ENCODE peak calls at places on chromosomes 1 and 21, in four cellular contexts. X is cardiac fibroblast, T is COR-L47, E is ecto neural progenitor cell. O is an unnamed sample.

GRCh38 chr21:21624674-21625073 is 626.5 kb downstream of the NCAM2 start:
- DNase-seq in T (no peak), X (peak), E (no peak), O (no peak)

GRCh38 chr1:16607433-16607851 is 5.9 kb downstream of the NBPF1 start:
- DNase-seq in E (peak), T (no peak), X (no peak), O (no peak)

GRCh38 chr1:903721-904270 is 19.9 kb upstream of the SAMD11 start:
- DNase-seq in T (no peak), X (no peak), E (peak), O (no peak)

GRCh38 chr1:175889044-175889443 is 145.6 kb upstream of the TNR start:
- DNase-seq in E (no peak), X (peak), T (no peak), O (no peak)

GRCh38 chr1:197776348-197777082 is 1.2 kb upstream of the DENND1B start:
- DNase-seq in X (peak), T (no peak), E (no peak), O (no peak)

GRCh38 chr1:19643602-19644419 is at the start of gene NBL1:
- DNase-seq in T (no peak), X (peak), E (no peak), O (peak)

GRCh38 chr1:60487953-60488352 is 414.4 kb upstream of the C1orf87 start:
- DNase-seq in X (no peak), E (no peak), T (no peak), O (no peak)

GRCh38 chr1:4127595-4128140 is 227.6 kb upstream of the C1orf174 start:
- DNase-seq in X (no peak), T (no peak), E (no peak), O (no peak)

GRCh38 chr1:224183591-224184312 is 712 bp downstream of the DEGS1 start:
- DNase-seq in T (peak), E (peak), X (peak), O (peak)

GRCh38 chr1:210822897-210823296 is 311.1 kb downstream of the KCNH1 start:
- DNase-seq in T (no peak), E (no peak), X (no peak), O (no peak)

O was measured in central memory CD8-positive, alpha-beta T cell.